ENCODE peak calls at places on chromosomes 13 and 19, in ten cellular contexts. U is foreskin keratinocyte, Y is aorta, S is left ventricle myocardium inferior, V is suprapubic skin, G is endodermal cell, B is tibial nerve, L is cardiac muscle cell, R is A549, D is spleen. O is an unnamed sample.

GRCh38 chr13:83666126-83666525 is 216.1 kb downstream of the SLITRK1 start:
- DNase-seq in U (no peak), Y (no peak), S (no peak), V (no peak), G (no peak), B (no peak), L (no peak), R (no peak), D (no peak), O (no peak)

GRCh38 chr13:27493981-27494380 is 43.6 kb upstream of the MTIF3 start:
- DNase-seq in U (no peak), Y (no peak), S (no peak), V (no peak), G (no peak), B (no peak), L (no peak), R (no peak), D (no peak), O (no peak)

GRCh38 chr13:21548577-21548976 is 55.4 kb downstream of the MICU2 start:
- DNase-seq in U (peak; percentile 54), Y (no peak), S (no peak), V (no peak), G (no peak), B (no peak), L (no peak), R (no peak), D (no peak), O (no peak)

GRCh38 chr19:32606289-32606688 is 25.3 kb downstream of the PDCD5 start:
- DNase-seq in U (no peak), Y (no peak), S (no peak), V (no peak), G (no peak), B (no peak), L (no peak), R (no peak), D (no peak), O (no peak)

GRCh38 chr19:16386619-16387240 is 62.1 kb downstream of the KLF2 start:
- DNase-seq in U (peak; percentile 15), Y (no peak), S (peak; percentile 33), V (no peak), G (peak; percentile 85), B (no peak), L (peak; percentile 69), R (peak; percentile 62), D (peak; percentile 78), O (peak; percentile 68)

GRCh38 chr13:79767126-79767525 is 286.2 kb downstream of the NDFIP2 start:
- DNase-seq in U (no peak), Y (no peak), S (no peak), V (no peak), G (no peak), B (no peak), L (no peak), R (no peak), D (no peak), O (no peak)

GRCh38 chr13:30125422-30126073 is 181.8 kb downstream of the KATNAL1 start:
- DNase-seq in U (peak; percentile 88), Y (no peak), S (no peak), V (no peak), G (no peak), B (no peak), L (no peak), R (peak; percentile 82), D (no peak), O (no peak)

GRCh38 chr13:41577437-41577836 is 120.1 kb downstream of the RGCC start:
- DNase-seq in U (no peak), Y (no peak), S (peak; percentile 36), V (peak; percentile 85), G (no peak), B (peak; percentile 57), L (no peak), R (no peak), D (no peak), O (no peak)

GRCh38 chr13:29507356-29507755 is 88.1 kb downstream of the SLC7A1 start:
- DNase-seq in U (no peak), Y (no peak), S (no peak), V (no peak), G (no peak), B (no peak), L (no peak), R (no peak), D (peak; percentile 69), O (no peak)

GRCh38 chr19:41328818-41329220 is 18.8 kb downstream of the CCDC97 start:
- DNase-seq in U (no peak), Y (peak; percentile 73), S (no peak), V (no peak), G (no peak), B (no peak), L (no peak), R (no peak), D (no peak), O (no peak)

GRCh38 chr13:41111454-41111853 is 21.1 kb downstream of the KBTBD6 start:
- DNase-seq in U (no peak), Y (no peak), S (no peak), V (no peak), G (no peak), B (no peak), L (no peak), R (no peak), D (no peak), O (no peak)

GRCh38 chr19:46623915-46624502 is 880 bp downstream of the PTGIR start:
- DNase-seq in U (no peak), Y (no peak), S (no peak), V (no peak), G (no peak), B (no peak), L (no peak), R (no peak), D (no peak), O (no peak)

GRCh38 chr19:16370671-16371391 is 46.2 kb downstream of the KLF2 start:
- DNase-seq in U (no peak), Y (peak; percentile 31), S (peak; percentile 14), V (no peak), G (no peak), B (no peak), L (no peak), R (no peak), D (peak; percentile 88), O (no peak)

GRCh38 chr13:57825066-57825465 is 193.5 kb downstream of the PCDH17 start:
- DNase-seq in U (no peak), Y (no peak), S (no peak), V (no peak), G (no peak), B (no peak), L (no peak), R (no peak), D (no peak), O (peak; percentile 8)

GRCh38 chr19:51064534-51065220 is at the start of gene KLK13:
- DNase-seq in U (no peak), Y (no peak), S (peak; percentile 34), V (no peak), G (peak; percentile 88), B (no peak), L (peak; percentile 30), R (peak; percentile 22), D (no peak), O (no peak)

DNA sequence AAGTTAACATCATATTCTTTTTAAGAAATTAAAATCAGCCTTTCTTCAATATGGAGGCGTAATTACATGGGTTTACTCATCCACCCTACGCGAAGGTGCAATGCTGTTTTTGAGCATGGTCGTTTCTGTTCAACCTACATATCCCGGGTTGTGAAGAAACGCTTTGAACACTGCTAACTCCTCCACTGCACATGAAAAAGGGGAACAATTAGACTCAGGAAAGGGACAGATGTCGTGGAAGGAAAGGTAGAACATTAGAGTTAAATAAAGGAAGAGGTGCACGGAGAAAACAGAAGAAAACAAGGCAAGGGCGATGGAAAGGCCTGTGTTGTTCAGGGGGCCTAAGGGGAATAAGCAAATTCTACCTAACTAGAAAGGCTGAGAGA is 4.1 kb downstream of the ZIC5 start:
- DNase-seq in U (no peak), Y (no peak), S (no peak), V (no peak), G (no peak), B (no peak), L (no peak), R (no peak), D (no peak), O (no peak)
- H3K4me1 ChIP-seq in U (no peaks in the 10 kb centered on the region), Y (no peaks in the 10 kb centered on the region), S (peaks cover 38% of the 10 kb centered on the region), V (peaks cover 37% of the 10 kb centered on the region), G (peaks cover 5% of the 10 kb centered on the region), B (peaks cover 20% of the 10 kb centered on the region), L (no peaks in the 10 kb centered on the region), R (peaks cover 13% of the 10 kb centered on the region), D (peaks cover 38% of the 10 kb centered on the region), O (peaks cover 37% of the 10 kb centered on the region)

GRCh38 chr13:32259116-32259515 is 56.0 kb downstream of the ZAR1L start:
- DNase-seq in U (no peak), Y (no peak), S (no peak), V (no peak), G (peak; percentile 63), B (no peak), L (no peak), R (peak; percentile 2), D (no peak), O (no peak)
- H3K4me1 ChIP-seq in U (peaks cover 19% of the 10 kb centered on the region), Y (no peaks in the 10 kb centered on the region), S (peaks cover 96% of the 10 kb centered on the region), V (peaks cover 16% of the 10 kb centered on the region), G (no peaks in the 10 kb centered on the region), B (peaks cover 10% of the 10 kb centered on the region), L (peaks cover 19% of the 10 kb centered on the region), R (no peaks in the 10 kb centered on the region), D (peaks cover 6% of the 10 kb centered on the region), O (peaks cover 5% of the 10 kb centered on the region)

DNA sequence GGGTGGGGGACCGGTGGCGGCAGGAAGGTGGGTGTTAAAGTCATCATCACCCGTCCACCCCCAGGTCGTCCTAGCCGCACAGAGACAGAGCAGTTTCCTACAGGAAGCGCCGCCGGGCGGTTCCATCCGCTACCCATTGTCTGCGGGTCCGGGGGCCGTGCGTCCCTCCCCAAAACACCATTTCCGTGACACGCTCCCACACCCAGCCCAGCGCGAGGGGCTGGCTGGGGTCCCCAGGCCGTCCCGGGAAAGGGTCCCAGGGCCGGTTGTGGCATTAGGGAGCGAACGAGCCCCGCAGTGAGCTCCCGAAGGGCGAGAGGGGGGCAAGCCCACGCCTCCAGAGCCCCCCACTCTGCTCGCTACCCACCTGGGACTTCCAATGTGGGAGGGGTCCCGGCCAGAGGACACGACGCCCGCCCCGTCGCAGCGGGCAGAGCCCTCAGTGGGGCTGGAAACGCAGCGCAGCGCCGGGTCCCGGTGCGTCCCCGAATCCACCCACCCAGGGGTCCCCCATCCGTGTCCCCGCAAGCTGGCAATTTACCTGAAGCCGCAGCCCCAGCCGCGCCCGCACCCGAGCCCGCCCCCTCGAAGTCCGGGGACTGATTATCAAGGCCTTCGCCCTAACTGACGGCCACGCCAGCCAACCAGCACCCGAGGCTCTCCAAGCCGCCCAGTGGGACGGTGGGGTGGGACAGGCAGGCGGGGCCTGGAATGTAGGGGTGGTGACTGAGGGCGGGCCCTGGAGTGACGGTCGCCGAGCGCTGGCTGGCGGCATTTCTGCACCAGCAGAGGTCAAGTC is at the start of gene KANK3:
- DNase-seq in U (peak; percentile 84), Y (peak; percentile 96), S (peak; percentile 98), V (peak; percentile 95), G (peak; percentile 100), B (peak; percentile 89), L (peak; percentile 95), R (peak; percentile 97), D (peak; percentile 97), O (peak; percentile 98)
- H3K4me1 ChIP-seq in U (no peaks in the 10 kb centered on the region), Y (no peaks in the 10 kb centered on the region), S (peaks cover 58% of the 10 kb centered on the region), V (peaks cover 17% of the 10 kb centered on the region), G (no peaks in the 10 kb centered on the region), B (peaks cover 2% of the 10 kb centered on the region), L (no peaks in the 10 kb centered on the region), R (peaks cover 4% of the 10 kb centered on the region), D (peaks cover 59% of the 10 kb centered on the region), O (no peaks in the 10 kb centered on the region)

DNA sequence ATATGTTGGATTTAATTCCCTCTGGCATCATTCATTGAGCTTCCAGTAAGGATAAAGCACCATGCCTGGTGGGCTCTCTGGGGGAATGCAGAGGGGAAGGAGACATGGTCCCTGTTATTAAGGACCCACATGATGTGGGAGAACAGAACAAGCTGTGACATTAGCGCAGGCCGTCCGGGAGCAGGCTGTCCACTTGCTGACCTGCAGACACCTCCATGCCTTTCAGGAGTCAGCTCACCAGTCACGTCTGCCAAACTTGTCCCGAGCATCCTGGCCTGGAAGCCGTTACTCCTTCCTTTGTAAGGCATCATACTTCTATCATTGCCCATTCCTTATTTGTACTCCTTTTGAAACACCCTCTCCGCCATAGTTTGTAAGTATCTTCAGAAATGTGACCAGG is 23.4 kb downstream of the B3GLCT start:
- DNase-seq in U (no peak), Y (no peak), S (no peak), V (no peak), G (no peak), B (no peak), L (no peak), R (no peak), D (no peak), O (no peak)
- H3K4me1 ChIP-seq in U (no peaks in the 10 kb centered on the region), Y (no peaks in the 10 kb centered on the region), S (peaks cover 82% of the 10 kb centered on the region), V (no peaks in the 10 kb centered on the region), G (peaks cover 15% of the 10 kb centered on the region), B (no peaks in the 10 kb centered on the region), L (peaks cover 7% of the 10 kb centered on the region), R (no peaks in the 10 kb centered on the region), D (no peaks in the 10 kb centered on the region), O (no peaks in the 10 kb centered on the region)

O was measured in A673.